ENCODE peak calls at places on chromosome 1, in six cellular contexts. F, M, E, S, B and I are unnamed samples.

GRCh38 chr1:114040273-114041043 is 61.2 kb downstream of the OLFML3 start:
- DNase-seq in F (no peak), E (no peak), S (peak; percentile 39), B (no peak), M (peak; percentile 71), I (peak; percentile 97)

GRCh38 chr1:8083739-8084484 is 57.8 kb upstream of the ERRFI1 start:
- DNase-seq in B (no peak), S (no peak), E (no peak), M (no peak), F (no peak), I (no peak)

GRCh38 chr1:78419309-78419708 is 71.5 kb upstream of the PTGFR start:
- DNase-seq in M (no peak), E (no peak), F (no peak), S (peak; percentile 76), B (no peak), I (no peak)

GRCh38 chr1:150970818-150971582 is 3.6 kb downstream of the CERS2 start:
- DNase-seq in S (peak; percentile 74), F (no peak), B (no peak), M (no peak), E (no peak), I (no peak)

GRCh38 chr1:50978144-50978851 is 8.3 kb downstream of the CDKN2C start:
- DNase-seq in B (no peak), F (no peak), S (peak; percentile 38), E (peak; percentile 61), M (peak; percentile 43), I (no peak)

GRCh38 chr1:37714689-37715088 is 22.4 kb downstream of the CDCA8 start:
- DNase-seq in E (no peak), M (no peak), B (no peak), S (no peak), F (no peak), I (no peak)

GRCh38 chr1:91591175-91591968 is 90.7 kb downstream of the CDC7 start:
- DNase-seq in B (no peak), M (no peak), S (no peak), F (no peak), E (no peak), I (no peak)

GRCh38 chr1:1073743-1074587 is at the start of gene RNF223:
- DNase-seq in B (no peak), M (no peak), E (no peak), F (no peak), S (no peak), I (no peak)

GRCh38 chr1:64497484-64497883 is 27.6 kb downstream of the CACHD1 start:
- DNase-seq in F (no peak), E (no peak), M (no peak), B (no peak), S (no peak), I (no peak)

GRCh38 chr1:223846668-223847007 is 891 bp upstream of the TP53BP2 start:
- DNase-seq in B (no peak), F (no peak), S (peak; percentile 9), E (peak; percentile 37), M (no peak), I (no peak)